ENCODE peak calls at places on chromosomes 6 and 20, in five cellular contexts. C is lung, D is IMR-90, M is omental fat pad, G is esophagus squamous epithelium. E is an unnamed sample.

GRCh38 chr20:21505810-21506530 is 7.9 kb downstream of the NKX2-2 start:
- DNase-seq in C (no peak), D (peak), M (no peak), G (no peak), E (no peak)

GRCh38 chr20:37042986-37043972 is 52.5 kb downstream of the RBL1 start:
- DNase-seq in G (no peak), M (no peak), C (no peak), D (no peak), E (no peak)

GRCh38 chr6:146339716-146340115 is 203.9 kb upstream of the RAB32 start:
- DNase-seq in M (no peak), C (no peak), G (no peak), D (no peak), E (no peak)

GRCh38 chr20:44182863-44183262 is 4.1 kb downstream of the JPH2 start:
- DNase-seq in D (no peak), M (no peak), G (no peak), C (no peak), E (no peak)

GRCh38 chr20:35311409-35311808 is 19.2 kb upstream of the FAM83C start:
- DNase-seq in D (peak), M (no peak), G (no peak), C (no peak), E (no peak)

GRCh38 chr6:152575186-152575585 is 62.0 kb downstream of the SYNE1 start:
- DNase-seq in D (no peak), M (no peak), G (no peak), C (no peak), E (no peak)

GRCh38 chr6:3353939-3354338 is 95.2 kb downstream of the PSMG4 start:
- DNase-seq in M (no peak), G (no peak), C (no peak), D (no peak), E (no peak)

GRCh38 chr20:347640-348484 is 951 bp downstream of the NRSN2 start:
- DNase-seq in C (peak), M (peak), D (peak), G (no peak), E (peak)

GRCh38 chr6:156795825-156796224 is 18.6 kb downstream of the ARID1B start:
- DNase-seq in M (no peak), D (peak), G (no peak), C (no peak), E (no peak)

GRCh38 chr6:145332001-145332400 is 403.3 kb downstream of the EPM2A start:
- DNase-seq in C (no peak), D (no peak), G (no peak), M (no peak), E (no peak)

GRCh38 chr6:10801224-10801848 is 37.0 kb downstream of the MAK start:
- DNase-seq in M (peak), D (peak), C (peak), G (no peak), E (peak)

GRCh38 chr6:160080097-160080496 is 41.5 kb upstream of the SLC22A1 start:
- DNase-seq in G (no peak), D (no peak), M (no peak), C (no peak), E (no peak)

GRCh38 chr6:40892223-40892622 is 146.8 kb downstream of the UNC5CL start:
- DNase-seq in M (no peak), D (no peak), G (no peak), C (no peak), E (no peak)

GRCh38 chr20:7742479-7742878 is 197.8 kb downstream of the HAO1 start:
- DNase-seq in D (peak), G (no peak), C (no peak), M (no peak), E (no peak)

GRCh38 chr20:43739148-43739749 is 12.4 kb upstream of the GTSF1L start:
- DNase-seq in D (no peak), M (no peak), C (no peak), G (no peak), E (no peak)

GRCh38 chr20:41058007-41058673 is 29.5 kb downstream of the TOP1 start:
- DNase-seq in C (peak), M (no peak), D (peak), G (no peak), E (no peak)

GRCh38 chr20:58839474-58839874 is 11.2 kb downstream of the GNAS-AS1 start:
- DNase-seq in D (peak), C (no peak), G (no peak), M (no peak), E (no peak)

GRCh38 chr20:41182296-41183212 is 45.2 kb downstream of the PLCG1 start:
- DNase-seq in C (no peak), M (no peak), D (no peak), G (no peak), E (no peak)

GRCh38 chr6:4344317-4344899 is 209.0 kb upstream of the ECI2 start:
- DNase-seq in G (no peak), D (no peak), M (no peak), C (no peak), E (no peak)

GRCh38 chr6:74651948-74652347 is 553.9 kb downstream of the COL12A1 start:
- DNase-seq in D (peak), G (no peak), C (no peak), M (no peak), E (no peak)

GRCh38 chr6:162416845-162417537 is 310.6 kb downstream of the PRKN start:
- DNase-seq in C (no peak), M (no peak), G (no peak), D (no peak), E (no peak)

GRCh38 chr6:136754820-136755219 is 37.5 kb downstream of the MAP3K5 start:
- DNase-seq in G (no peak), C (no peak), M (no peak), D (no peak), E (no peak)

GRCh38 chr6:108002365-108003221 is 44.6 kb upstream of the SEC63 start:
- DNase-seq in D (peak), C (no peak), G (no peak), M (no peak), E (peak)

GRCh38 chr20:31472395-31473330 is 2.3 kb downstream of the DEFB124 start:
- DNase-seq in G (no peak), C (no peak), D (no peak), M (no peak), E (no peak)

GRCh38 chr6:53426544-53427270 is 78.0 kb upstream of the ELOVL5 start:
- DNase-seq in C (no peak), M (no peak), D (no peak), G (no peak), E (no peak)

GRCh38 chr6:109901976-109902375 is 76.1 kb upstream of the GPR6 start:
- DNase-seq in M (no peak), C (no peak), G (no peak), D (no peak), E (no peak)

GRCh38 chr6:83114164-83114563 is 46.7 kb downstream of the DOP1A start:
- DNase-seq in C (no peak), G (no peak), D (peak), M (no peak), E (no peak)

GRCh38 chr6:140857734-140858380 is 1274.9 kb upstream of the GJE1 start:
- DNase-seq in M (no peak), G (no peak), C (no peak), D (peak), E (no peak)

GRCh38 chr20:47748851-47749250 is 36.4 kb downstream of the SULF2 start:
- DNase-seq in C (no peak), D (no peak), M (no peak), G (no peak), E (no peak)

GRCh38 chr6:10190042-10190441 is 224.8 kb downstream of the TFAP2A start:
- DNase-seq in M (no peak), D (no peak), C (no peak), G (no peak), E (no peak)

GRCh38 chr20:36687850-36688249 is 41.9 kb upstream of the SLA2 start:
- DNase-seq in G (no peak), D (no peak), C (no peak), M (no peak), E (no peak)

GRCh38 chr6:133340557-133340956 is 99.4 kb downstream of the EYA4 start:
- DNase-seq in D (peak), G (no peak), C (no peak), M (no peak), E (no peak)

GRCh38 chr20:10225439-10226080 is 6.9 kb downstream of the SNAP25 start:
- DNase-seq in C (no peak), D (no peak), M (no peak), G (no peak), E (no peak)
- TF ChIP-seq CTCF in C (no peak), D (peak), M (no peak), G (no peak), E (peak)

GRCh38 chr6:8131265-8131897 is 29.0 kb upstream of the EEF1E1 start:
- DNase-seq in G (no peak), D (peak), M (no peak), C (peak), E (no peak)
- TF ChIP-seq CTCF in G (peak), D (peak), M (no peak), C (peak), E (peak)

GRCh38 chr20:11260611-11261010 is 586.8 kb upstream of the JAG1 start:
- DNase-seq in M (no peak), C (no peak), D (peak), G (no peak), E (no peak)
- TF ChIP-seq CTCF in M (no peak), C (no peak), D (no peak), G (no peak), E (no peak)

GRCh38 chr20:10178727-10179313 is 39.8 kb upstream of the SNAP25 start:
- DNase-seq in C (no peak), G (no peak), M (no peak), D (peak), E (no peak)

GRCh38 chr20:10178091-10178490 is 40.5 kb upstream of the SNAP25 start:
- DNase-seq in M (no peak), G (no peak), D (no peak), C (no peak), E (no peak)

GRCh38 chr20:10177326-10177725 is 41.3 kb upstream of the SNAP25 start:
- DNase-seq in M (no peak), C (no peak), D (peak), G (no peak), E (no peak)

DNA sequence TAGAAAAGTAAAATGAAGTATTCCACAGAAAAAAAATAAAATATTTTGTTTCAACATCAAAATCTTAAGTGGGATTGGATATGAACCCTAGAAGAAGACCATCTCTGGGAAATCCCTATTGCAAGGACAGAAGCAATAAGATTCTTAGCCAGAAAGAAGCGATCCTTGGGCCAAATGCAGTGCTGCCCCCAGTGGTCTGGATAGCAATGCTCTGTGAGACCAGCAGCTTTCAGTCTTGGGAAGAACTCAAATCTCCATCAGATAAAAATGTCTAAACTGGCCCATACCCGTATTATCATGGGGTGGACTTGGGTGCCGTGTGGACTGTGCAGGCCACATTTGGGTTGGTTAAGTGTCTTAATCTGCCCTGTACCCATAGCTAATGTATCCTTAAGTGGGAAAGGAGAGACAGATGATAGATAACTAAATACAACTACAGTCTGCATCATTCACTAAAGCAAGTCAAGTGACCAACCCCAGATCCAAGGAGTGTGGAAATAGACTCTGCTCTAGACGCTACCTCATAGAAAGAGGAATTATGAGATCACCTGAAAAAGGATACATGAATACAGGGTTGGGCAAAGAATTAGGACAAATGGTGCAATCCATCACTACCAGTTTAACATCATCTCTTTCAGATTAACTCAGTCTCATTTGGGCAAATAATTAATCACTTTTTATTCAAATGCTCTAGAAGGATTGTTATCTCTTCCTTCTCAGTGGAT is 38.9 kb upstream of the SNAP25 start:
- DNase-seq in G (no peak), M (no peak), D (peak), C (no peak), E (no peak)
- TF ChIP-seq CTCF in G (no peak), M (no peak), D (peak), C (no peak), E (peak)

GRCh38 chr20:51044796-51045195 is 21.9 kb upstream of the KCNG1 start:
- DNase-seq in G (no peak), M (no peak), D (no peak), C (no peak), E (no peak)
- TF ChIP-seq CTCF in G (no peak), M (no peak), D (no peak), C (no peak), E (no peak)

GRCh38 chr6:5766260-5766659 is 240.5 kb downstream of the NRN1 start:
- DNase-seq in C (no peak), M (no peak), D (no peak), G (no peak), E (no peak)
- TF ChIP-seq CTCF in C (no peak), M (no peak), D (peak), G (no peak), E (peak)

GRCh38 chr6:123380257-123380656 is 256.5 kb downstream of the TRDN start:
- DNase-seq in C (no peak), D (no peak), M (no peak), G (no peak), E (no peak)
- TF ChIP-seq CTCF in C (no peak), D (no peak), M (no peak), G (no peak), E (peak)

DNA sequence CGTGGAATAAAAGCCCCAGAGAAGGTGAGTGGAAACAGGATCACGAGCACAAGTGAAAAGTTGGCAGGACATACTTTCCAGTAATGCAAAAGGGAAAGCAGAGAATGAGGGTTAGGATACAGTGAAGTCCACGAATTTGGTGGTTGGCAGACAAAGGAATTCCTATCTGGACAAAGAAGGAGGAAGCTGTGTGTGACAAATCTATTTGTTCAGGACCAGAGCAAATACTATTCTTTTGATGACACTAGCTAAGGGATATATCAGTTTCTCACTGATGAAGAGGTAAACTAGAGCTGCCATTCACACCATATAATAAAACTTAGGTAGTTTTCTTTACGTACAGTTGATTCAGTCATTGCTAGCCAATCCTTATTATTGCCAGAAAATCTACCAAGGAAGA is 156.8 kb upstream of the GRIK2 start:
- DNase-seq in C (no peak), G (no peak), M (no peak), D (no peak), E (no peak)
- TF ChIP-seq CTCF in C (no peak), G (no peak), M (no peak), D (no peak), E (no peak)

GRCh38 chr6:38773338-38773737 is 58.2 kb downstream of the DNAH8 start:
- DNase-seq in M (no peak), C (no peak), D (no peak), G (no peak), E (no peak)
- TF ChIP-seq CTCF in M (no peak), C (no peak), D (no peak), G (peak), E (peak)

GRCh38 chr6:19322691-19323470 is 514.3 kb upstream of the ID4 start:
- DNase-seq in G (no peak), C (no peak), M (no peak), D (no peak), E (no peak)
- TF ChIP-seq CTCF in G (no peak), C (no peak), M (no peak), D (no peak), E (no peak)